ENCODE peak calls at places on chromosomes 12 and 14, in four cellular contexts. One of them, this sample, is unnamed.

GRCh38 chr14:73457050-73457934 is 1.1 kb downstream of the NUMB start:
- DNase-seq in HCT116: no peak
- DNase-seq in A549: no peak
- DNase-seq in prostate gland: peak
- DNase-seq in this sample: no peak

GRCh38 chr12:9750276-9751203 is 10.2 kb downstream of the CD69 start:
- DNase-seq in HCT116: peak
- DNase-seq in A549: peak
- DNase-seq in prostate gland: peak
- DNase-seq in this sample: peak

GRCh38 chr14:91568626-91569025 is 58.5 kb upstream of the PPP4R3A start:
- DNase-seq in HCT116: no peak
- DNase-seq in A549: no peak
- DNase-seq in prostate gland: no peak
- DNase-seq in this sample: no peak

GRCh38 chr14:51400142-51400541 is 160.1 kb downstream of the TMX1 start:
- DNase-seq in HCT116: no peak
- DNase-seq in A549: no peak
- DNase-seq in prostate gland: no peak
- DNase-seq in this sample: no peak

GRCh38 chr12:45658066-45658465 is 71.4 kb upstream of the ARID2 start:
- DNase-seq in HCT116: no peak
- DNase-seq in A549: no peak
- DNase-seq in prostate gland: no peak
- DNase-seq in this sample: no peak

GRCh38 chr12:121084229-121084628 is 45.2 kb upstream of the OASL start:
- DNase-seq in HCT116: no peak
- DNase-seq in A549: no peak
- DNase-seq in prostate gland: no peak
- DNase-seq in this sample: no peak

GRCh38 chr14:37641117-37641516 is 45.7 kb downstream of the TTC6 start:
- DNase-seq in HCT116: no peak
- DNase-seq in A549: no peak
- DNase-seq in prostate gland: no peak
- DNase-seq in this sample: no peak

GRCh38 chr12:104569348-104570173 is 112.8 kb downstream of the CHST11 start:
- DNase-seq in HCT116: no peak
- DNase-seq in A549: no peak
- DNase-seq in prostate gland: no peak
- DNase-seq in this sample: no peak

GRCh38 chr12:114512351-114512750 is 106.4 kb upstream of the TBX5 start:
- DNase-seq in HCT116: no peak
- DNase-seq in A549: no peak
- DNase-seq in prostate gland: no peak
- DNase-seq in this sample: no peak

DNA sequence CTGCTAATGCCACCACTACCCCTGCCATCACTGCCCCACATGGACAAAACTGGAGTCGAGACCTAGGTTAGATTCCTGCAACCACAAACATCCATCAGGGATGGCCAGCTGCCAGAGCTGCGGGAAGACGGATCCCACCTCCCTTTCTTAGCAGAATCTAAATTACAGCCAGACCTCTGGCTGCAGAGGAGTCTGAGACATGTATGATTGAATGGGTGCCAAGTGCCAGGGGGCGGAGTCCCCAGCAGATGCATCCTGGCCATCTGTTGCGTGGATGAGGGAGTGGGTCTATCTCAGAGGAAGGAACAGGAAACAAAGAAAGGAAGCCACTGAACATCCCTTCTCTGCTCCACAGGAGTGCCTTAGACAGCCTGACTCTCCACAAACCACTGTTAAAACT is 7.1 kb upstream of the OAS2 start:
- DNase-seq in HCT116: no peak
- DNase-seq in A549: no peak
- DNase-seq in prostate gland: no peak
- DNase-seq in this sample: no peak
- TF ChIP-seq POLR2A in HCT116: no peak
- TF ChIP-seq POLR2A in A549: no peak
- TF ChIP-seq POLR2A in prostate gland: no peak
- TF ChIP-seq POLR2A in this sample: no peak

DNA sequence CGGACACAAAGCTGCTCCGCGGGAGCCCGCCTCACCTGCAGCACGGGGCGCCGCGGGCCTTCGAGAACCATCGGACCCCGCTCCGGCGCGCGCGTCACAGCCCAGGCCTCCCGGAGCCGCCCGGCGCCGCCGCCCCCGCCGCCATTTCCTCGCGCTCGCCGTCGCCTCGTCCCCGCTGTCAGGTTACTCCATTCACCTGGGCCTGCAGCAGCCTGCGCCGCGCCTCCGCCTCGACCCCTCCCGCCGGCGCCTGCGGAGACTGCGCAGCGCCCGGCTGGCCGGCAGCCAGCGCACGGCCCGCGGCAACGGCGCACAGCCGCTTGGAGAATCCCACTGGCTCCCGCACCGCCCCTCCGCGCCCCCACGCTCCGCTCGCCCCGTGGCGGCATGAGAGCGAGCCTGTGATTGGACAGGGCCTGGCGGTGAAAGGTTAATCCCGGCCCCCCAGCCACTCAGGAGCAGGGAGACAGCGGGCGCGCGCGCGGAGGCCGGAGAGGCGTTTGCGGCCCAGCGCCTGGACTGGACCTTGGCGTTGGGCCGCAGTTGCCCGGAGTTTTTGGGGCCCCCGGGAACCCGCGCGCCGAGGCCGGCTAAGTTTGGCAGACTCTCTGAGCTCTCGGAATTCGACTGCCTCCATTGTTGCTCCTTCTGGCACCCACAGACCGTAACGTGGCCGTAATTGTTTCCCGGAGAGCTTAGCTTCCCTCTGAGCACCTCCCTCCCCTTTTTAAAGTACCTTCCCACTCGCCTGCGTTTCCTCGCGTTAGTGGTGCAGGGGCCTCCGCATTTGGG is at the start of gene DICER1:
- DNase-seq in HCT116: peak
- DNase-seq in A549: peak
- DNase-seq in prostate gland: peak
- DNase-seq in this sample: peak
- TF ChIP-seq POLR2A in HCT116: peak
- TF ChIP-seq POLR2A in A549: peak
- TF ChIP-seq POLR2A in prostate gland: peak
- TF ChIP-seq POLR2A in this sample: peak

GRCh38 chr12:49825971-49826421 is 2.2 kb downstream of the NCKAP5L start:
- DNase-seq in HCT116: no peak
- DNase-seq in A549: no peak
- DNase-seq in prostate gland: no peak
- DNase-seq in this sample: no peak

GRCh38 chr12:49825360-49825970 is 2.7 kb downstream of the NCKAP5L start:
- DNase-seq in HCT116: no peak
- DNase-seq in A549: no peak
- DNase-seq in prostate gland: no peak
- DNase-seq in this sample: no peak

GRCh38 chr12:49831717-49832116 is 3.5 kb upstream of the NCKAP5L start:
- DNase-seq in HCT116: no peak
- DNase-seq in A549: no peak
- DNase-seq in prostate gland: no peak
- DNase-seq in this sample: no peak

GRCh38 chr12:49827351-49828099 is 688 bp downstream of the NCKAP5L start:
- DNase-seq in HCT116: no peak
- DNase-seq in A549: peak
- DNase-seq in prostate gland: peak
- DNase-seq in this sample: peak

DNA sequence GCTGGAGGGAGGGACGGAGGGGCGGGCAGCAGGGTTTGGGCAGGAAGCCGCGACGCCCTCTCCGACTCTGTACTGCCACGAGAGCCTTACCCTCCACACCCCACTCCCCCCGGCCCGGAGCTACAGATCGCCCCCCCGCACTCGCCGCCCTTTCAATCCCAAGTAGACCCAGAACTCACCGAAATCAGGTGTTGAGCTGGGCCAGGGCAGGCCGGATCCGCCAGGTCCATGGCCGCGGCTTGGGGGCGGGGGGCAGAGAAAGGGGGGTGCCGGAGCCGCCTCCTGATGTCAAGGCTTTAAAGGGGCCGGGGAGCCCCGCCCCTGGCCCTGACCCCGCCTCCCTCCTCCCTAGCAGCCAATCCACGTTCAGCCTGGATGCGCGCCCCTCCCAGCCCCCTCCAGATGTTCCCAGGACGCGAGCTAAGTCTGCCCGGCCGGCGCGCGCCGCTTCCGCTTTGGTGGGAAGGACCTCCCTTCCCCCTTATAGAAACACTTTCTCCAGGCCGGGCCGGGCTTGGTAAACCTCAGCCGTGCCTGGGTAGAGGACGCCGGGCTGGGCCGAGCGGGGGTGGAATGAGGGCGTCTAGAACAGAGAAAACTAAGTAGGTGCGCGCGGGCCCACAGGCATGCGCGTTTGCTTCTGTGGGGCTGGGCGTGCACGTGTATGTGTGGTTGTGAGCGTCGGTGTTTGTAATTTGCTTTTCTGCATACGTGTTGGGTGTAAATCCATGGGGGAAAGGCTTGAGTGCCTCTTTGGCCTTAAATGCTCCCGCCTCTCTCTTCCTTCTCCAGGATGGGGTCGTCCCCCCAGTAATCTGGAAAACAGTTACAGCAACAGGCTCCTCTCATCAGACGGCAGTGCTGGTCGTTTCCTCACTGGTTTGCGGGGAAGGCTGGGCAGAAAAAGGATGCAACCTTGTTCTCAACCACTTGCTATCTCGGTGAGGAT is at the start of gene NCKAP5L:
- DNase-seq in HCT116: peak
- DNase-seq in A549: peak
- DNase-seq in prostate gland: peak
- DNase-seq in this sample: peak
- TF ChIP-seq POLR2A in HCT116: no peak
- TF ChIP-seq POLR2A in A549: peak
- TF ChIP-seq POLR2A in prostate gland: peak
- TF ChIP-seq POLR2A in this sample: peak

DNA sequence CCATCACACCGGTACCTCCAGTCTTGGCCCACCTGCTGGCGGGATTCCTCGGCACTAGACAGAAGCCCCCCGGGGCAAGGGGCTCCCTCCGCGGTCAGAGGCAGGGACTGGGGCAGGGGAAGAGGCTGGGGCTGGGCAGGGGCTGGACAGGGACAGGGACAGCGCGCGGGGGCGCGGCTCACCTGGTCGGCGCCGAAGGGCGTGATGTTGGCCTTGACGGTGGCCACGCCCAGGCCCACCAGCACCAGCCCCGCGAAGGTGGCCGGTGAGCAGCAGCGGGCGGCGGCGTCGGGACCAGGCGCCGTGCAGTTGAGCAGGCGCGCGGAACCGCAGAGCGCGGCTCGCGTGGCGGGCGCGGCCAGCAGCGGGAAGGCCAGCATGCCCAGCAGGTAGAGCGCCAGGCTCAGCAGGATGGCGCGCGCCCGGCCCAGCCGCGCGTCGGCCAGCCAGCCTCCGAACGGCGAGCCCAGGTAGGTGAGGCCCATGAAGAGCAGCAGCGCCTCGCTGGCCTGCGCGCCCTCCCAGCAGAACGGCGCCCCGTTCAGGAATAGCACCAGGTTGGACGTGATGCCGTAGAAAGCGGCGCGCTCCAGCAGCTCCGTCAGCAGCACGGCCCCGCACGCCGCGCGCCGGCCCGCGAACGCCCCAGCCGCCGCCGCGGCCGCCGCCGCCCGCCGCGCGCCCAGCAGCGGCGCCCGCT is 392 bp downstream of the SLC15A4 start:
- DNase-seq in HCT116: no peak
- DNase-seq in A549: peak
- DNase-seq in prostate gland: peak
- DNase-seq in this sample: peak
- TF ChIP-seq POLR2A in HCT116: no peak
- TF ChIP-seq POLR2A in A549: peak
- TF ChIP-seq POLR2A in prostate gland: peak
- TF ChIP-seq POLR2A in this sample: peak

DNA sequence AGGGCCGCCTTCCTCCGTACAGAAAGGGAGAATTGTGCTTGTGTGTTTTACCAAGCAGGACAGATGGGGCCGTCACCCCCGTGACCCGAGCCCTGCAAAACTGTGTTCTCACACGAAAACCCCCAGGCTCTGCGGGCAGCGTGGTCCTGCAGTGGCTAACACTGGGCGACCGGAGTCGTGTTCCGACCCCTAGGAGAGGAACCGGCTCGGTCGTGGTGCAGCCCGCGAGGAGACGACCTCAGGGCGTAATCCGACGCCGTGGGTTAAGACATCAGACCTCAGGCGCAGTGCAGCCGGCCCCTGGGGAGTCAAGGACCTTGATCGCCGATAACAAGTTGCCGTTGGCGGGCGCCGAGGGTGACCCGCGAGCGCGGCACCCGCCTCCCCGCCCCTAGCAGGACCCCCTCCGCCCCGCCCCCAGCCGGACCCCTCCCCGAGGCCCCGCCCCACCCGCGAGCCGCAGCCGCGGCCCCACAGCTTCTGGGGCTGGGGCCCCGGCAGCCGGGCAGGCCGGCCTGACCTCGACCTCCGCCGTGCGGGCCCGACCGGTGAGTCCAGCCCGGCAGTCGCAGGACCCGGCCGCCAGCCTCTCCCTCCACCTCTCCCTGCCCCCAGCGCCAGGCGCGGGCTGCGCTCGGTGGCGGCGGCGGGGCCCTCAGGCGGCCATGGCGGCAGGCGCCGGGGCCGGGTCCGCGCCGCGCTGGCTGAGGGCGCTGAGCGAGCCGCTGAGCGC is at the start of gene CHPT1:
- DNase-seq in HCT116: no peak
- DNase-seq in A549: peak
- DNase-seq in prostate gland: peak
- DNase-seq in this sample: peak
- TF ChIP-seq POLR2A in HCT116: peak
- TF ChIP-seq POLR2A in A549: peak
- TF ChIP-seq POLR2A in prostate gland: peak
- TF ChIP-seq POLR2A in this sample: peak

GRCh38 chr14:23538049-23538718 is 13.4 kb downstream of the ZFHX2 start:
- DNase-seq in HCT116: no peak
- DNase-seq in A549: no peak
- DNase-seq in prostate gland: no peak
- DNase-seq in this sample: no peak

GRCh38 chr14:23536494-23536893 is 15.1 kb downstream of the ZFHX2 start:
- DNase-seq in HCT116: no peak
- DNase-seq in A549: no peak
- DNase-seq in prostate gland: no peak
- DNase-seq in this sample: no peak

GRCh38 chr14:23537351-23538048 is 14.1 kb downstream of the ZFHX2 start:
- DNase-seq in HCT116: no peak
- DNase-seq in A549: no peak
- DNase-seq in prostate gland: no peak
- DNase-seq in this sample: peak

GRCh38 chr14:23533652-23534435 is 17.7 kb downstream of the ZFHX2 start:
- DNase-seq in HCT116: no peak
- DNase-seq in A549: no peak
- DNase-seq in prostate gland: no peak
- DNase-seq in this sample: no peak

GRCh38 chr14:23535943-23536342 is 15.6 kb downstream of the ZFHX2 start:
- DNase-seq in HCT116: no peak
- DNase-seq in A549: no peak
- DNase-seq in prostate gland: no peak
- DNase-seq in this sample: no peak
- TF ChIP-seq POLR2A in HCT116: no peak
- TF ChIP-seq POLR2A in A549: no peak
- TF ChIP-seq POLR2A in prostate gland: no peak
- TF ChIP-seq POLR2A in this sample: no peak

This sample was measured in H54.